ENCODE peak calls at places on chromosome 12, in eight cellular contexts. B is activated CD4-positive, CD25-positive, alpha-beta regulatory T cell; I is OCI-M1; W is amniotic stem cell; Y is thoracic aorta; E is caudate nucleus; X is fibroblast of pulmonary artery; M is fibroblast of lung. Z is an unnamed sample.
A peak's percentile ranks its signal among the peaks of the same experiment; 100 is the strongest.

GRCh38 chr12:12891646-12892355 is 439 bp downstream of the GPRC5A start:
- DNase-seq in I (no peak), X (no peak), W (no peak), B (no peak), Y (no peak), M (no peak), E (no peak), Z (no peak)

GRCh38 chr12:27142102-27142721 is 59.8 kb upstream of the C12orf71 start:
- DNase-seq in M (peak; percentile 89), X (peak; percentile 91), W (peak; percentile 41), Y (peak; percentile 15), I (peak; percentile 89), E (peak; percentile 8), B (peak; percentile 4), Z (no peak)

GRCh38 chr12:67437011-67437410 is 167.9 kb downstream of the CAND1 start:
- DNase-seq in B (no peak), Y (no peak), E (no peak), M (no peak), W (no peak), I (no peak), X (no peak), Z (no peak)

GRCh38 chr12:6778212-6778570 is 5.9 kb downstream of the LAG3 start:
- DNase-seq in X (no peak), M (peak; percentile 37), E (peak; percentile 51), W (no peak), B (no peak), Y (no peak), I (no peak), Z (no peak)

GRCh38 chr12:91171475-91171874 is 11.1 kb downstream of the DCN start:
- DNase-seq in Y (no peak), W (no peak), X (no peak), M (no peak), B (no peak), I (no peak), E (no peak), Z (no peak)

GRCh38 chr12:53869500-53869899 is 69.1 kb upstream of the HOXC13 start:
- DNase-seq in I (no peak), W (no peak), E (no peak), M (no peak), Y (no peak), X (no peak), B (no peak), Z (no peak)

GRCh38 chr12:52646613-52647012 is 5.4 kb downstream of the KRT2 start:
- DNase-seq in W (no peak), Y (no peak), M (no peak), I (no peak), B (no peak), X (no peak), E (no peak), Z (no peak)

GRCh38 chr12:24226745-24227350 is 277.4 kb upstream of the SOX5 start:
- DNase-seq in B (no peak), I (peak; percentile 60), X (peak; percentile 91), Y (peak; percentile 26), E (no peak), W (no peak), M (peak; percentile 90), Z (no peak)

GRCh38 chr12:10623131-10623530 is 9.7 kb upstream of the MAGOHB start:
- DNase-seq in M (no peak), E (no peak), I (no peak), X (no peak), B (no peak), Y (no peak), W (no peak), Z (no peak)

GRCh38 chr12:24780969-24781368 is 167.9 kb downstream of the BCAT1 start:
- DNase-seq in Y (no peak), B (no peak), X (peak; percentile 35), I (peak; percentile 57), E (no peak), M (peak; percentile 45), W (peak; percentile 3), Z (no peak)

GRCh38 chr12:83753205-83753604 is 1066.5 kb downstream of the TMTC2 start:
- DNase-seq in B (no peak), E (no peak), X (no peak), I (no peak), Y (no peak), W (no peak), M (no peak), Z (no peak)

GRCh38 chr12:28700161-28700560 is 448.9 kb upstream of the FAR2 start:
- DNase-seq in X (no peak), M (no peak), W (no peak), E (no peak), Y (no peak), I (no peak), B (no peak), Z (no peak)

GRCh38 chr12:127280393-127281275 is 986.3 kb upstream of the TMEM132C start:
- DNase-seq in E (no peak), M (no peak), I (peak; percentile 52), B (peak; percentile 31), Y (no peak), W (no peak), X (no peak), Z (no peak)

GRCh38 chr12:82524020-82524419 is 162.7 kb upstream of the TMTC2 start:
- DNase-seq in Y (no peak), X (no peak), I (no peak), B (no peak), W (no peak), E (no peak), M (no peak), Z (no peak)

GRCh38 chr12:69239922-69240624 is 704 bp downstream of the CPSF6 start:
- DNase-seq in I (peak; percentile 57), Y (no peak), E (peak; percentile 58), X (peak; percentile 22), M (peak; percentile 24), B (no peak), W (no peak), Z (peak; percentile 47)

GRCh38 chr12:1926274-1926673 is 7.8 kb upstream of the CACNA2D4 start:
- DNase-seq in Y (no peak), B (no peak), X (no peak), W (no peak), E (no peak), M (no peak), I (no peak), Z (no peak)

GRCh38 chr12:99618657-99619056 is 28.9 kb upstream of the GARIN6 start:
- DNase-seq in B (no peak), X (no peak), M (no peak), Y (no peak), I (no peak), W (no peak), E (no peak), Z (no peak)

GRCh38 chr12:1517007-1517406 is 77.4 kb downstream of the FBXL14 start:
- DNase-seq in Y (no peak), W (peak; percentile 53), E (no peak), B (no peak), M (peak; percentile 87), I (peak; percentile 16), X (peak; percentile 75), Z (no peak)

GRCh38 chr12:47189753-47190152 is 110.0 kb upstream of the AMIGO2 start:
- DNase-seq in B (no peak), M (no peak), X (peak; percentile 28), E (no peak), I (no peak), Y (no peak), W (no peak), Z (no peak)

GRCh38 chr12:46382974-46383653 is 10.5 kb upstream of the SLC38A2 start:
- DNase-seq in X (peak; percentile 98), B (peak; percentile 82), M (peak; percentile 97), Y (peak; percentile 86), I (peak; percentile 96), E (peak; percentile 98), W (peak; percentile 95), Z (peak; percentile 95)